ENCODE peak calls at places on chromosomes 7 and 10, in six cellular contexts. Q is cardiac fibroblast, B is AG09319, R is GM12878, A is mucosa of descending colon, K is heart right ventricle. W is an unnamed sample.

GRCh38 chr7:11236680-11237079 is 263.0 kb downstream of the PHF14 start:
- DNase-seq in Q (peak; percentile 23), B (no peak), R (no peak), A (no peak), K (no peak), W (no peak)

GRCh38 chr7:7943951-7944350 is 24.6 kb upstream of the GLCCI1 start:
- DNase-seq in Q (no peak), B (no peak), R (no peak), A (no peak), K (no peak), W (no peak)

GRCh38 chr10:103493911-103494877 is 689 bp downstream of the NEURL1 start:
- DNase-seq in Q (no peak), B (no peak), R (no peak), A (no peak), K (no peak), W (peak; percentile 60)

GRCh38 chr7:139708541-139708940 is 69.3 kb downstream of the HIPK2 start:
- DNase-seq in Q (no peak), B (no peak), R (peak; percentile 58), A (no peak), K (no peak), W (no peak)

GRCh38 chr10:70376436-70377378 is 5.7 kb downstream of the LRRC20 start:
- DNase-seq in Q (no peak), B (no peak), R (no peak), A (no peak), K (no peak), W (no peak)

GRCh38 chr7:150329331-150330106 is 6.2 kb upstream of the ACTR3C start:
- DNase-seq in Q (no peak), B (no peak), R (no peak), A (no peak), K (no peak), W (no peak)

GRCh38 chr10:118276727-118277126 is 65.4 kb downstream of the FAM204A start:
- DNase-seq in Q (no peak), B (no peak), R (no peak), A (no peak), K (no peak), W (no peak)

GRCh38 chr7:80781561-80781979 is 137.3 kb downstream of the SEMA3C start:
- DNase-seq in Q (peak; percentile 94), B (peak; percentile 43), R (no peak), A (peak; percentile 5), K (peak; percentile 42), W (no peak)

GRCh38 chr10:7908541-7909210 is 90.4 kb downstream of the TAF3 start:
- DNase-seq in Q (no peak), B (no peak), R (no peak), A (no peak), K (no peak), W (no peak)

GRCh38 chr7:30159698-30160143 is 24.9 kb downstream of the MTURN start:
- DNase-seq in Q (peak; percentile 22), B (no peak), R (no peak), A (peak; percentile 41), K (no peak), W (peak; percentile 66)

GRCh38 chr7:44884553-44885393 is 557 bp downstream of the PURB start:
- DNase-seq in Q (peak; percentile 85), B (peak; percentile 12), R (no peak), A (peak; percentile 57), K (peak; percentile 64), W (peak; percentile 63)

GRCh38 chr10:13633689-13634088 is 46.9 kb downstream of the PRPF18 start:
- DNase-seq in Q (peak; percentile 97), B (peak; percentile 52), R (no peak), A (peak; percentile 31), K (peak; percentile 84), W (no peak)

GRCh38 chr10:5344746-5345145 is 20.0 kb upstream of the UCN3 start:
- DNase-seq in Q (no peak), B (no peak), R (no peak), A (no peak), K (no peak), W (no peak)

DNA sequence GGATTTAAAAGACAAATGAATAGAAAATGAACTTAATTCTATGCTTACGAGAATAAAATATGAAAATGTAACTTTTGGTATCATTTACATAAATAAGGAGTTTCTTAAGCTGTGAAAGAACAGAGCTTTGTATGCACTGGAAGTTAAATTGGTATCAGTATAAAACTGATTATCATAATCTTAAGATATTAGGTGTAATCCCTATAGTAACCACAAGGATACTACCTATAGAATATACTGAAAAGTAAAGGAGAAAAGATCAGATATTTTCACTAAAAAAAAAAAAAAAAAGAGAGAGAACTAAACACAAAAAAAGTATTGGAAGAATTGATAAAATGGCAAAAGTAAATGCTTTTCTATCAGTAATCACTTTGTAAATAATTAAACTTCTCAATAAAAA is 100.1 kb downstream of the TWIST1 start:
- DNase-seq in Q (no peak), B (no peak), R (no peak), A (no peak), K (no peak), W (no peak)
- TF ChIP-seq CTCF in Q (peak; percentile 17), B (no peak), R (no peak), A (no peak), K (no peak), W (no peak)

GRCh38 chr7:90836937-90837336 is 240.8 kb downstream of the CDK14 start:
- DNase-seq in Q (no peak), B (peak; percentile 59), R (no peak), A (no peak), K (no peak), W (no peak)

GRCh38 chr7:90835861-90836260 is 239.7 kb downstream of the CDK14 start:
- DNase-seq in Q (no peak), B (no peak), R (no peak), A (no peak), K (no peak), W (no peak)

GRCh38 chr7:90839892-90840291 is 243.8 kb downstream of the CDK14 start:
- DNase-seq in Q (no peak), B (no peak), R (no peak), A (no peak), K (no peak), W (no peak)

GRCh38 chr7:90841759-90842429 is 245.8 kb downstream of the CDK14 start:
- DNase-seq in Q (no peak), B (no peak), R (no peak), A (no peak), K (no peak), W (no peak)

GRCh38 chr7:90838799-90839198 is 242.7 kb downstream of the CDK14 start:
- DNase-seq in Q (no peak), B (no peak), R (no peak), A (no peak), K (no peak), W (no peak)
- TF ChIP-seq CTCF in Q (no peak), B (no peak), R (no peak), A (no peak), K (no peak), W (no peak)

DNA sequence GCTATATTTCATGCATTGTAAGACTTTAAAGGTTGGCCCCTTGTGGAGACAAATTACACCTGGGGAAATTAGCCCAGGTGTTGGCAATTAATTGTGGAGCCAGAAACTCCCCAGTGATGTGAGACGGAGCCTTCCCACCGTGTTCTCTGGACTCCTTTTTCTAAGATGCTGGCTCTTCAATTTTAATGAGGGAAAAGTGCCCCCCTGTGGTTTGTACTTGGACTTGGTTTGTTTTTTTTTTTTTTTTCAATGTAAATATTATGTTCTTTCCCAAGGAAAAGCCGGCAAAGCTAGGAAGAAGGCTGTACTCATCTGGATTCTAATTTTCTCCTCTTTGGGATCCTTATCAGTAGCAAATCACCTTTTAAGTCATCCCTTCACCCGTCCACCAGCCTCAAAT is 20.2 kb upstream of the ST8SIA6 start:
- DNase-seq in Q (peak; percentile 48), B (no peak), R (no peak), A (no peak), K (no peak), W (no peak)
- TF ChIP-seq CTCF in Q (peak; percentile 23), B (peak; percentile 5), R (no peak), A (no peak), K (peak; percentile 25), W (no peak)

GRCh38 chr10:93072713-93073538 is 767 bp upstream of the CYP26A1 start:
- DNase-seq in Q (no peak), B (no peak), R (no peak), A (no peak), K (no peak), W (peak; percentile 11)

GRCh38 chr10:93074597-93075368 is 1.1 kb downstream of the CYP26A1 start:
- DNase-seq in Q (no peak), B (no peak), R (no peak), A (no peak), K (no peak), W (peak; percentile 11)

GRCh38 chr10:93073539-93074136 is at the start of gene CYP26A1:
- DNase-seq in Q (no peak), B (no peak), R (no peak), A (no peak), K (no peak), W (peak; percentile 22)

GRCh38 chr10:93075369-93076221 is 1.9 kb downstream of the CYP26A1 start:
- DNase-seq in Q (no peak), B (no peak), R (no peak), A (no peak), K (no peak), W (peak; percentile 33)

GRCh38 chr10:93074137-93074596 is 474 bp downstream of the CYP26A1 start:
- DNase-seq in Q (no peak), B (no peak), R (no peak), A (no peak), K (no peak), W (no peak)
- TF ChIP-seq CTCF in Q (no peak), B (no peak), R (no peak), A (no peak), K (no peak), W (no peak)

DNA sequence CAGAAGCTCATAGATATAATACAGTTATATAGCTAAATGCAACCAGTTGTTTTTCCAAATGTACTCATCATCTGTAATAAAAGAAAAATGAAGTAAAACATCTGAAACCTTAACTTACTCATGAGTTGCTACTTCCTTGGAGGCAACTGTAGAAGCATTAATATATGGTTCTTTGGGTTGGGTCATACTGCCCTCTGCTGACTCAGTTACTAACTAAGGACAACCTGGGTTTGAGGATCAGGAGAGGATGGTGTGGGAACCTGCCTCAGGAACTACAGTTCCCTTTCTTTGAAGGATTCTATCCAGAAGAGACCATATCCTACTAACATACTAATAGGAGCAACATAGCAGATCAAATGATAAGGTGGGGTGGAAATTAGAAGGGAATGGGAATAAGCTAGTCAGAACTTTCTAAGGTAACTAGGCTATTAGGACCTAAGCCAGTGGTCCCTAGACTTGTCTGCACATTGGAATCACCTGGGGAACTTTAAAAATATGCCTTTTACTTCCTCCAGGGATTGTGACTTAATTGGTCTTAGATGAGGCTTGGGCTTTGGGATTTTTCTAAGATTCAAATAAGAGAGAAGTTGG is 20.7 kb downstream of the COX15 start:
- DNase-seq in Q (peak; percentile 80), B (peak; percentile 45), R (peak; percentile 15), A (peak; percentile 81), K (peak; percentile 23), W (peak; percentile 56)
- TF ChIP-seq CTCF in Q (peak; percentile 39), B (peak; percentile 66), R (peak; percentile 73), A (peak; percentile 40), K (peak; percentile 59), W (peak; percentile 59)

DNA sequence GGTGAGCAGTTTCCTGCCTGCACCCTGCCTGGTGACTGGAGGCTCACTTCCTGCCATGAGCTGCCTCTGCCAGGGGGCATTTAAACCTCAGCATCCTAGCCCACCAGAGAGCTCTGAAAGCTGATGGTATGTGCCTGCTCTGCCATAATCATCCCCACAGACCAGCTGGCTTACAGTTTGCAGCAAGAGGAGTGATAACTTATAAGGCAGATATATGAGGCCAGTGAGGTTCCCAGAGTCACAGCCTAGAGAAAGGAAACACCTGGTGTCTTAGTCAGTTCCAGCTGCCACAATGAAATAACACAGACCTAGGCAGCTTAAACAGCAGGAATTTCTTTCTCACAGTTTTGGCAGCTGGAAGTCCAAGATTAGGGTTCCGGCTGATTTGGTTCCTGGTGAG is 232.0 kb downstream of the PAXIP1 start:
- DNase-seq in Q (no peak), B (no peak), R (no peak), A (no peak), K (no peak), W (no peak)
- TF ChIP-seq CTCF in Q (no peak), B (no peak), R (no peak), A (no peak), K (no peak), W (no peak)

W was measured in activated CD8-positive, alpha-beta T cell treated with anti-CD3 and anti-CD28 coated beads for 36 hours.